ENCODE peak calls at places on chromosomes 3 and 15, in nine cellular contexts. T is breast epithelium; N is putamen; F is NCI-H748 treated with DMSO at 0.1 percent for 48 hours; Y is Right ventricle myocardium superior; E is activated CD4-positive, alpha-beta T cell treated with anti-CD3 and anti-CD28 coated beads for 36 hours; S is NCI-H1092 treated with DMSO at 0.1 percent for 48 hours; D is HEK293T; P is colonic mucosa. J is an unnamed sample.

GRCh38 chr15:75649045-75649761 is 1.5 kb downstream of the SNX33 start:
- DNase-seq in E (no peak), T (no peak), D (no peak), P (no peak), S (no peak), N (no peak), Y (no peak), F (no peak), J (no peak)

GRCh38 chr3:63588897-63589296 is 63.6 kb upstream of the SNTN start:
- DNase-seq in S (no peak), T (no peak), N (no peak), E (no peak), D (no peak), Y (no peak), F (no peak), P (no peak), J (no peak)

GRCh38 chr15:78243491-78243941 is 9.2 kb upstream of the ACSBG1 start:
- DNase-seq in P (peak; percentile 51), D (no peak), F (no peak), S (peak; percentile 6), N (no peak), Y (peak; percentile 78), E (no peak), T (peak; percentile 53), J (no peak)

GRCh38 chr3:115819785-115820384 is 196.6 kb downstream of the GAP43 start:
- DNase-seq in Y (peak; percentile 50), P (peak; percentile 67), E (peak; percentile 68), T (peak; percentile 56), D (peak; percentile 59), F (peak; percentile 68), N (peak; percentile 81), S (peak; percentile 83), J (peak; percentile 43)

GRCh38 chr15:91592586-91592985 is 260.9 kb upstream of the SLCO3A1 start:
- DNase-seq in S (no peak), F (no peak), T (no peak), Y (no peak), E (no peak), N (no peak), P (no peak), D (no peak), J (no peak)

GRCh38 chr3:32817195-32817560 is 619 bp upstream of the TRIM71 start:
- DNase-seq in P (no peak), E (peak; percentile 25), Y (no peak), T (no peak), F (no peak), S (no peak), D (no peak), N (no peak), J (peak; percentile 75)

GRCh38 chr15:75662823-75663519 is 15.3 kb downstream of the SNX33 start:
- DNase-seq in Y (no peak), N (no peak), D (no peak), T (no peak), E (no peak), S (no peak), P (no peak), F (no peak), J (no peak)

GRCh38 chr3:127547761-127548605 is 42.5 kb downstream of the TPRA1 start:
- DNase-seq in E (peak; percentile 89), N (peak; percentile 55), D (peak; percentile 87), P (peak; percentile 82), T (peak; percentile 65), S (peak; percentile 67), F (peak; percentile 22), Y (peak; percentile 89), J (peak; percentile 92)

GRCh38 chr3:196666001-196666867 is 26.7 kb downstream of the NRROS start:
- DNase-seq in F (peak; percentile 34), N (no peak), Y (no peak), T (peak; percentile 49), D (no peak), P (no peak), S (peak; percentile 28), E (no peak), J (peak; percentile 48)

GRCh38 chr3:189334064-189334920 is 162.5 kb downstream of the TPRG1 start:
- DNase-seq in D (no peak), F (peak; percentile 35), E (no peak), N (no peak), Y (no peak), S (no peak), T (no peak), P (no peak), J (no peak)

GRCh38 chr3:36707623-36708409 is 56.5 kb downstream of the DCLK3 start:
- DNase-seq in T (no peak), P (no peak), E (peak; percentile 33), N (no peak), F (no peak), S (no peak), D (no peak), Y (no peak), J (no peak)